ENCODE peak calls at places on chromosomes 1 and 21, in seven cellular contexts. A is HL-60; U is CD8-positive, alpha-beta T cell; T is lower lobe of right lung; N is heart right ventricle; R is CD8-positive, alpha-beta memory T cell; F is stomach. S is an unnamed sample. For H3K27me3, the result is how much of the 10 kb centered on the place peaks cover.

GRCh38 chr1:30706528-30706927 is 16.9 kb downstream of the MATN1 start:
- DNase-seq in T (peak), N (peak), U (no peak), F (peak), A (no peak), R (no peak), S (no peak)

GRCh38 chr1:28139033-28139712 is 37.3 kb downstream of the PTAFR start:
- DNase-seq in R (no peak), N (no peak), A (peak), U (no peak), F (no peak), T (no peak), S (no peak)

GRCh38 chr1:212238552-212238951 is 46.7 kb upstream of the PPP2R5A start:
- DNase-seq in F (peak), N (peak), U (no peak), T (no peak), A (no peak), R (no peak), S (no peak)

GRCh38 chr21:29387598-29387997 is 88.9 kb downstream of the BACH1 start:
- DNase-seq in A (no peak), T (no peak), R (no peak), F (no peak), N (no peak), U (no peak), S (no peak)

GRCh38 chr1:112172294-112172882 is 182.9 kb upstream of the KCND3 start:
- DNase-seq in U (no peak), A (peak), N (no peak), T (no peak), F (no peak), R (no peak), S (peak)

GRCh38 chr1:46005594-46005993 is 126.8 kb downstream of the PIK3R3 start:
- DNase-seq in A (no peak), F (no peak), T (no peak), N (no peak), R (no peak), U (no peak), S (no peak)

GRCh38 chr1:77040817-77041216 is 173.5 kb downstream of the ST6GALNAC5 start:
- DNase-seq in F (no peak), T (no peak), U (no peak), A (peak), R (no peak), N (no peak), S (no peak)

GRCh38 chr1:232911027-232911599 is 39.3 kb upstream of the NTPCR start:
- DNase-seq in F (no peak), R (no peak), N (no peak), A (no peak), T (no peak), U (no peak), S (no peak)

GRCh38 chr1:19169642-19170041 is 40.4 kb downstream of the UBR4 start:
- DNase-seq in R (no peak), N (no peak), A (no peak), F (no peak), T (no peak), U (no peak), S (no peak)

GRCh38 chr1:43021547-43022474 is 63.1 kb upstream of the SLC2A1 start:
- DNase-seq in F (no peak), A (no peak), R (no peak), T (no peak), N (no peak), U (no peak), S (no peak)

GRCh38 chr1:113677250-113678158 is 81.8 kb downstream of the PHTF1 start:
- DNase-seq in A (no peak), N (no peak), T (no peak), R (no peak), F (no peak), U (no peak), S (peak)

GRCh38 chr1:18557621-18558465 is 72.8 kb upstream of the PAX7 start:
- DNase-seq in F (peak), A (no peak), R (no peak), U (no peak), T (peak), N (no peak), S (peak)

GRCh38 chr1:40625076-40625475 is 40.4 kb downstream of the RIMS3 start:
- DNase-seq in R (no peak), U (no peak), F (peak), A (no peak), N (peak), T (no peak), S (no peak)

GRCh38 chr1:93804412-93804811 is 74.6 kb downstream of the DNTTIP2 start:
- DNase-seq in T (no peak), U (no peak), N (no peak), A (no peak), F (no peak), R (no peak), S (no peak)

GRCh38 chr1:204192589-204193352 is 3.5 kb downstream of the KISS1 start:
- DNase-seq in F (no peak), U (no peak), N (no peak), T (no peak), R (no peak), A (no peak), S (no peak)

GRCh38 chr21:45504021-45504515 is 38.2 kb downstream of the SLC19A1 start:
- DNase-seq in T (peak), A (no peak), U (no peak), F (no peak), N (peak), R (no peak), S (no peak)

GRCh38 chr1:56446531-56447098 is 132.7 kb downstream of the PLPP3 start:
- DNase-seq in U (no peak), T (no peak), N (peak), F (no peak), R (no peak), A (no peak), S (no peak)

GRCh38 chr1:10212476-10212875 is 2.1 kb downstream of the KIF1B start:
- DNase-seq in N (no peak), A (no peak), T (no peak), U (no peak), R (no peak), F (no peak), S (no peak)

GRCh38 chr1:15337656-15338402 is 71.9 kb upstream of the EFHD2 start:
- DNase-seq in A (no peak), T (peak), F (no peak), N (no peak), R (no peak), U (no peak), S (no peak)

GRCh38 chr1:1462318-1462966 is 9.1 kb upstream of the ATAD3B start:
- DNase-seq in F (no peak), A (no peak), N (peak), R (no peak), T (peak), U (no peak), S (no peak)

GRCh38 chr1:197402189-197402588 is 134.1 kb downstream of the CRB1 start:
- DNase-seq in A (no peak), U (no peak), F (no peak), T (no peak), N (no peak), R (no peak), S (no peak)

GRCh38 chr1:36851087-36851486 is 183.2 kb downstream of the GRIK3 start:
- DNase-seq in N (no peak), F (no peak), U (no peak), R (no peak), T (no peak), A (no peak), S (no peak)

GRCh38 chr1:226033599-226034390 is 28.7 kb upstream of the H3-3A start:
- DNase-seq in A (peak), F (no peak), U (no peak), T (no peak), R (no peak), N (no peak), S (no peak)

GRCh38 chr1:61227857-61228557 is 145.6 kb downstream of the NFIA start:
- DNase-seq in N (no peak), A (no peak), F (no peak), R (no peak), T (no peak), U (no peak), S (peak)

GRCh38 chr1:156858555-156858956 is 361 bp downstream of the INSRR start:
- DNase-seq in T (no peak), R (no peak), U (no peak), F (peak), N (peak), A (no peak), S (no peak)
- H3K27me3 ChIP-seq in T (half or more), R (under half), U (under half), F (half or more), N (half or more), A (half or more), S (under half)

DNA sequence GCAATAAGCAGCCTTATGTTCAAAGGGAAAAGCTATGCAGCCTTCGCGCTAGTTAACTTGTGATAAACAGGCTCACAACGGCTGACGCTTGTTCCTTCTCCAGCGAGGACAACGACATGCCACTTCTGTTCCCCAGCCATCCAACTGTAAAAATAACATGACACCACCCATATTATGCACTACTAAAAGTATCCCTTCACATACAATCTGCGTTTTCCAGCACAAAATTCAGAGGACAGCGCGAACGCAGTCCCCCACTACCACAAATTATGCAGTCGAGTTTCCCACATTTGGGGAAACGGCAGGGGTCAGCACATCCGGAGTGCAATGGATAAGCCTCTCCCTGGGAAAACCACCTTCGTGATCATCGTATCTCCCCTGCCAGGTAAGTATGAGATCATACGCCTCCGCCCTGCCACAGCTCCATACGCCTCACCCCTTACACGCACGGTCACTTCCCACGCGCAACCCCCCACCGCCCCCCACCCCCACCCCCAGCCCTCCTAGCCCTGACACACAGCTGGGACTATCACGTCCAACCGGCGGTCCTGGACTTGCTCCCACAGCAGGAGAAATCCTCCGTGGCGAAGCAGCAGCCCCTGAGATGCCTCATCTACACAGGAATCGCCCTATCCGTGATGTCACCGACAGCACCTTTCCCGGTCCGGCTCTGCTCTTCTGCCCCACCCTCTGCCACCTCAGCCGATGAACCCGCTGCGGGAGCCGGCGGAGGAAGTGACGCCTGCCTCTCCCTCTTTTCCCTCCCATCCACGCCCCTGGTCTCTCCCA is 120.8 kb downstream of the PPIAL4G start:
- DNase-seq in T (peak), U (no peak), N (no peak), A (no peak), F (peak), R (no peak), S (no peak)
- H3K27me3 ChIP-seq in T (under half), U (under half), N (half or more), A (under half), F (under half), R (under half), S (under half)

DNA sequence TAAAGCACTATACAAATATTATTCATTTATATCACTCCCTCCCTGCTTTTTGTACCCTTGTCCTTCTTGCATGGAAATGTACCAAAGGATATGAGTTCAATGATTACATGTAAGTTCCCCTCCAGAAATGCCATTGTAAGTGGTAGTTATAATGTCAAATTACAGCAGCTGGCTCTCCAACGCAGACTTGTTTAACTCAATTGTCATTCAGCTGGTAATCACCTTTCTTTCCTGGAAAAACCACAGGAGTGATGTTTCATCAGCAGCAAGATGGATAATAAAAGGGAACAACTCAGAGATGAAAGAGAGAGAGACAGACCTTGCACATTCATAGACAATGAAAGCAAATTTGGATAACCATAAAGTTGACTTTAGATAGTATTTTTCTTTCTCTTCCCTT is 578.6 kb upstream of the PBX1 start:
- DNase-seq in U (no peak), F (no peak), A (no peak), R (no peak), T (no peak), N (no peak), S (no peak)
- H3K27me3 ChIP-seq in U (under half), F (under half), A (under half), R (under half), T (under half), N (under half), S (under half)

DNA sequence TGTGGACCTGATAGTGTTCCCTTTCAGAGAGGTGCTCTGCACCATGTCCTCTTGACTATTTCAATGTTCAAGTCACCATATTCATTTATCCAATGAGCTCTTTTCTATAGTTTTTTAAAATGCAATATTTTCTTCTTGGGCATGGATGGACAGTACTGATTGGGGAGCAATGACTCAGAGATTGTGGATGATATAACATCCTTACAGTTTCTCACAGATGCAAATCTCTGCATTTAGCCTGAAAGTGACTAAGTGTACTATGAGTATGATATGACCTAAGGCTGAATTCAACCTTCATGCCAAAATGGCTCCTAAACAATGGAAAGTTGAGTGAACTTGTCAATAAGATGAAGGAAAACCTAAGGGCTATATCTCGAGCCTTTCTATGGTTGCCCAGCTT is 36.5 kb downstream of the C4BPA start:
- DNase-seq in F (no peak), N (no peak), U (no peak), A (no peak), T (no peak), R (no peak), S (no peak)
- H3K27me3 ChIP-seq in F (under half), N (under half), U (under half), A (under half), T (under half), R (under half), S (under half)